ENCODE peak calls at places on chromosomes 13 and 19, in eight cellular contexts. G, H, T, A, S, W, E and L are unnamed samples.

GRCh38 chr13:24631922-24632321 is 48.3 kb upstream of the ATP12A start:
- DNase-seq in G (no peak), H (no peak), T (no peak), A (no peak), S (no peak), W (no peak), E (no peak), L (no peak)

GRCh38 chr19:35266149-35266903 is 2.4 kb upstream of the USF2 start:
- DNase-seq in G (no peak), H (peak; percentile 46), T (no peak), A (no peak), S (no peak), W (no peak), E (no peak), L (no peak)

GRCh38 chr19:18756896-18757295 is 34.2 kb downstream of the COMP start:
- DNase-seq in G (no peak), H (no peak), T (no peak), A (peak; percentile 43), S (no peak), W (no peak), E (no peak), L (no peak)

GRCh38 chr13:41970022-41970421 is 9.1 kb upstream of the VWA8 start:
- DNase-seq in G (no peak), H (no peak), T (no peak), A (no peak), S (peak; percentile 73), W (no peak), E (no peak), L (no peak)

GRCh38 chr13:27644302-27644701 is 22.6 kb downstream of the POLR1D start:
- DNase-seq in G (no peak), H (no peak), T (no peak), A (no peak), S (no peak), W (no peak), E (no peak), L (peak; percentile 76)

GRCh38 chr13:109871018-109871370 is 84.6 kb upstream of the IRS2 start:
- DNase-seq in G (no peak), H (no peak), T (no peak), A (no peak), S (no peak), W (no peak), E (no peak), L (peak; percentile 34)

GRCh38 chr13:112768795-112769411 is 79.1 kb downstream of the ATP11A start:
- DNase-seq in G (no peak), H (no peak), T (no peak), A (no peak), S (no peak), W (peak; percentile 56), E (no peak), L (no peak)

GRCh38 chr13:91572439-91572838 is 174.0 kb downstream of the GPC5 start:
- DNase-seq in G (no peak), H (no peak), T (no peak), A (no peak), S (no peak), W (no peak), E (no peak), L (no peak)

GRCh38 chr13:41059466-41059865 is 1.8 kb upstream of the WBP4 start:
- DNase-seq in G (peak; percentile 62), H (no peak), T (no peak), A (no peak), S (no peak), W (no peak), E (no peak), L (no peak)

GRCh38 chr13:111011899-111012298 is 97.0 kb upstream of the ANKRD10 start:
- DNase-seq in G (no peak), H (no peak), T (no peak), A (no peak), S (no peak), W (no peak), E (no peak), L (no peak)

GRCh38 chr13:42633495-42633894 is 59.5 kb downstream of the TNFSF11 start:
- DNase-seq in G (no peak), H (no peak), T (no peak), A (no peak), S (no peak), W (no peak), E (no peak), L (no peak)

GRCh38 chr19:409006-409514 is at the start of gene C2CD4C:
- DNase-seq in G (no peak), H (no peak), T (no peak), A (no peak), S (no peak), W (no peak), E (no peak), L (peak; percentile 59)